ENCODE peak calls at places on chromosomes 12 and 14, in nine cellular contexts. Z is PC-3, X is SK-N-SH, B is neural progenitor cell, E is MM.1S, T is hepatocyte, I is OCI-LY7, J is HCT116, K is GM23338. P is an unnamed sample.
A peak's percentile ranks its signal among the peaks of the same experiment; 100 is the strongest.

GRCh38 chr14:68945585-68946289 is 33.4 kb downstream of the ACTN1 start:
- DNase-seq in Z (no peak), X (no peak), B (no peak), E (no peak), T (no peak), I (no peak), J (no peak), K (no peak), P (no peak)

GRCh38 chr14:50943261-50943942 is 881 bp downstream of the PYGL start:
- DNase-seq in Z (peak; percentile 68), X (no peak), B (peak; percentile 87), E (no peak), T (peak; percentile 58), I (no peak), J (peak; percentile 31), K (peak; percentile 72), P (peak; percentile 54)

GRCh38 chr14:39396448-39396847 is 35.8 kb downstream of the FBXO33 start:
- DNase-seq in Z (no peak), X (no peak), B (no peak), E (no peak), T (no peak), I (no peak), J (no peak), K (no peak), P (peak; percentile 63)

GRCh38 chr14:22086149-22086548 is 412.5 kb upstream of the OR4E1 start:
- DNase-seq in Z (no peak), X (no peak), B (no peak), E (no peak), T (no peak), I (no peak), J (no peak), K (no peak), P (no peak)

GRCh38 chr14:56152221-56152620 is 34.0 kb downstream of the PELI2 start:
- DNase-seq in Z (no peak), X (no peak), B (no peak), E (no peak), T (no peak), I (no peak), J (no peak), K (no peak), P (no peak)

GRCh38 chr12:15534870-15535269 is 212.6 kb downstream of the PTPRO start:
- DNase-seq in Z (no peak), X (no peak), B (no peak), E (no peak), T (no peak), I (no peak), J (no peak), K (no peak), P (peak; percentile 83)

GRCh38 chr12:77324763-77325468 is 259.5 kb upstream of the E2F7 start:
- DNase-seq in Z (peak; percentile 76), X (peak; percentile 87), B (peak; percentile 94), E (peak; percentile 83), T (peak; percentile 90), I (peak; percentile 35), J (peak; percentile 40), K (peak; percentile 94), P (peak; percentile 91)

GRCh38 chr14:88251650-88252049 is 71.4 kb downstream of the KCNK10 start:
- DNase-seq in Z (peak; percentile 18), X (no peak), B (no peak), E (no peak), T (no peak), I (no peak), J (no peak), K (no peak), P (no peak)

GRCh38 chr14:67166450-67166853 is 22.8 kb upstream of the GARIN2 start:
- DNase-seq in Z (peak; percentile 77), X (peak; percentile 41), B (peak; percentile 59), E (peak; percentile 23), T (peak; percentile 51), I (peak; percentile 49), J (peak; percentile 24), K (peak; percentile 78), P (peak; percentile 69)

GRCh38 chr14:104085032-104085888 is at the start of gene ASPG:
- DNase-seq in Z (no peak), X (peak; percentile 50), B (peak; percentile 79), E (no peak), T (peak; percentile 72), I (peak; percentile 29), J (no peak), K (peak; percentile 83), P (no peak)

GRCh38 chr12:91357381-91357780 is 174.8 kb upstream of the DCN start:
- DNase-seq in Z (peak; percentile 13), X (no peak), B (no peak), E (no peak), T (peak; percentile 28), I (no peak), J (no peak), K (no peak), P (no peak)

GRCh38 chr12:132447327-132447720 is 42.6 kb upstream of the FBRSL1 start:
- DNase-seq in Z (no peak), X (no peak), B (no peak), E (no peak), T (no peak), I (no peak), J (no peak), K (no peak), P (no peak)

GRCh38 chr12:132444283-132444682 is 45.7 kb upstream of the FBRSL1 start:
- DNase-seq in Z (no peak), X (no peak), B (no peak), E (no peak), T (no peak), I (no peak), J (no peak), K (no peak), P (no peak)

GRCh38 chr12:132444957-132445883 is 44.7 kb upstream of the FBRSL1 start:
- DNase-seq in Z (no peak), X (no peak), B (peak; percentile 69), E (no peak), T (no peak), I (peak; percentile 92), J (no peak), K (peak; percentile 37), P (peak; percentile 37)

GRCh38 chr12:132446535-132447326 is 43.2 kb upstream of the FBRSL1 start:
- DNase-seq in Z (no peak), X (no peak), B (peak; percentile 38), E (no peak), T (no peak), I (no peak), J (no peak), K (no peak), P (no peak)

GRCh38 chr12:132445884-132446471 is 44.0 kb upstream of the FBRSL1 start:
- DNase-seq in Z (peak; percentile 80), X (no peak), B (peak; percentile 92), E (no peak), T (peak; percentile 80), I (peak; percentile 93), J (peak; percentile 93), K (peak; percentile 98), P (peak; percentile 82)
- H3K4me2 ChIP-seq in Z (peak overlapping the region; percentile 73), X (no peak overlapping the region), B (peak overlapping the region; percentile 84), E (no peak overlapping the region), T (peak overlapping the region; percentile 70), I (peak overlapping the region; percentile 79), J (peak overlapping the region; percentile 90), K (peak overlapping the region; percentile 77), P (peak overlapping the region; percentile 86)

GRCh38 chr12:120199025-120199424 is 1.9 kb downstream of the RPLP0 start:
- DNase-seq in Z (peak; percentile 34), X (no peak), B (no peak), E (no peak), T (no peak), I (no peak), J (no peak), K (no peak), P (no peak)
- TF ChIP-seq EZH2phosphoT487 in Z (no peak), X (no peak), B (no peak), E (no peak), T (no peak), I (no peak), J (no peak), K (no peak), P (no peak)

GRCh38 chr12:113052326-113052725 is 4.2 kb upstream of the DTX1 start:
- DNase-seq in Z (no peak), X (no peak), B (no peak), E (no peak), T (no peak), I (peak; percentile 88), J (no peak), K (no peak), P (no peak)
- H3K4me2 ChIP-seq in Z (no peak overlapping the region), X (no peak overlapping the region), B (no peak overlapping the region), E (no peak overlapping the region), T (no peak overlapping the region), I (peak overlapping the region; percentile 75), J (no peak overlapping the region), K (no peak overlapping the region), P (no peak overlapping the region)

GRCh38 chr12:53308276-53308675 is 8.8 kb downstream of the MYG1 start:
- DNase-seq in Z (no peak), X (no peak), B (no peak), E (peak; percentile 82), T (no peak), I (no peak), J (no peak), K (no peak), P (no peak)
- TF ChIP-seq EZH2phosphoT487 in Z (no peak), X (no peak), B (no peak), E (no peak), T (no peak), I (no peak), J (no peak), K (no peak), P (no peak)

GRCh38 chr12:49811136-49811535 is 17.1 kb downstream of the NCKAP5L start:
- DNase-seq in Z (no peak), X (no peak), B (no peak), E (no peak), T (no peak), I (no peak), J (no peak), K (peak; percentile 35), P (no peak)
- H3K4me2 ChIP-seq in Z (no peak overlapping the region), X (no peak overlapping the region), B (peak overlapping the region; percentile 76), E (no peak overlapping the region), T (no peak overlapping the region), I (no peak overlapping the region), J (no peak overlapping the region), K (peak overlapping the region; percentile 51), P (no peak overlapping the region)

DNA sequence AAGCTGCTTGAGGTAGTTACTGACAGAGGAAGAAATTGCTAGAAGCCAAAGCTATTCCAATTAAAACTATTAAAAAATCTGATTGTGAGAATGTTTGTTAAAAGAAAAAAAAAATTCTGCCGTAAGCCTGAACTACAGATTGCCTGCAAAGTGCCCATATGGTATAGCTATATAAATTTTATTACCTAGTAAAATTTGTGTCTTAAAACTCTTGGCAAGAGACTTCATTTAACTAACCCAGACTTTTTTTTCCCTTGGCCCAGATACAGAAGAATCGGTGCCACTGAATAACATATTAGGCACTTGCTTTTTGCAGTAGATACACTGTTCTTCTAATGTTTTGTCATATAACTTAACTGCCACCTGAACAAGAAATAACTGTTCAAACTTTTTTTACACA is 125.5 kb downstream of the RPS29 start:
- DNase-seq in Z (peak; percentile 19), X (no peak), B (no peak), E (no peak), T (no peak), I (no peak), J (no peak), K (no peak), P (no peak)
- TF ChIP-seq EZH2phosphoT487 in Z (no peak), X (no peak), B (no peak), E (no peak), T (no peak), I (no peak), J (no peak), K (no peak), P (no peak)

P was measured in GM23248.